ENCODE peak calls at places on chromosomes 16 and 17, in four cellular contexts. T, B, L and N are unnamed samples.

GRCh38 chr17:29145289-29146058 is 34.7 kb downstream of the MYO18A start:
- DNase-seq in T (no peak), B (peak), L (peak), N (no peak)

GRCh38 chr16:59463776-59464175 is 729.7 kb upstream of the GOT2 start:
- DNase-seq in T (no peak), B (peak), L (no peak), N (peak)

GRCh38 chr17:29855686-29856085 is 74.3 kb downstream of the SSH2 start:
- DNase-seq in T (no peak), B (no peak), L (no peak), N (no peak)

GRCh38 chr17:3974138-3974687 is 10.0 kb upstream of the ATP2A3 start:
- DNase-seq in T (no peak), B (no peak), L (no peak), N (no peak)

GRCh38 chr16:77555101-77555500 is 120.3 kb upstream of the ADAMTS18 start:
- DNase-seq in T (no peak), B (no peak), L (no peak), N (no peak)

GRCh38 chr16:11256657-11257130 is 690 bp upstream of the SOCS1 start:
- DNase-seq in T (no peak), B (peak), L (peak), N (peak)

GRCh38 chr17:3944485-3945388 is 19.5 kb downstream of the ATP2A3 start:
- DNase-seq in T (no peak), B (no peak), L (peak), N (peak)

GRCh38 chr16:55494994-55495421 is 13.9 kb upstream of the LPCAT2 start:
- DNase-seq in T (no peak), B (peak), L (peak), N (peak)

GRCh38 chr16:66484453-66485213 is 57.5 kb downstream of the BEAN1 start:
- DNase-seq in T (no peak), B (no peak), L (no peak), N (no peak)

GRCh38 chr16:80300876-80301275 is 239.9 kb upstream of the DYNLRB2 start:
- DNase-seq in T (no peak), B (peak), L (no peak), N (no peak)

GRCh38 chr16:47927330-47927729 is 228.5 kb downstream of the ABCC12 start:
- DNase-seq in T (no peak), B (peak), L (no peak), N (no peak)

GRCh38 chr16:70662991-70663523 is 16.7 kb downstream of the IL34 start:
- DNase-seq in T (no peak), B (no peak), L (no peak), N (no peak)

GRCh38 chr16:83958842-83959565 is 6.0 kb downstream of the OSGIN1 start:
- DNase-seq in T (no peak), B (no peak), L (no peak), N (no peak)

GRCh38 chr17:81471804-81472456 is 40.7 kb downstream of the ACTG1 start:
- DNase-seq in T (no peak), B (no peak), L (peak), N (peak)

GRCh38 chr16:50204426-50205108 is 51.5 kb downstream of the TENT4B start:
- DNase-seq in T (no peak), B (no peak), L (no peak), N (no peak)

GRCh38 chr16:50210266-50211038 is 55.9 kb upstream of the ADCY7 start:
- DNase-seq in T (no peak), B (peak), L (peak), N (no peak)

GRCh38 chr16:50209548-50210265 is 56.6 kb downstream of the TENT4B start:
- DNase-seq in T (no peak), B (no peak), L (no peak), N (no peak)

GRCh38 chr16:50207652-50208051 is 54.5 kb downstream of the TENT4B start:
- DNase-seq in T (no peak), B (no peak), L (no peak), N (no peak)

DNA sequence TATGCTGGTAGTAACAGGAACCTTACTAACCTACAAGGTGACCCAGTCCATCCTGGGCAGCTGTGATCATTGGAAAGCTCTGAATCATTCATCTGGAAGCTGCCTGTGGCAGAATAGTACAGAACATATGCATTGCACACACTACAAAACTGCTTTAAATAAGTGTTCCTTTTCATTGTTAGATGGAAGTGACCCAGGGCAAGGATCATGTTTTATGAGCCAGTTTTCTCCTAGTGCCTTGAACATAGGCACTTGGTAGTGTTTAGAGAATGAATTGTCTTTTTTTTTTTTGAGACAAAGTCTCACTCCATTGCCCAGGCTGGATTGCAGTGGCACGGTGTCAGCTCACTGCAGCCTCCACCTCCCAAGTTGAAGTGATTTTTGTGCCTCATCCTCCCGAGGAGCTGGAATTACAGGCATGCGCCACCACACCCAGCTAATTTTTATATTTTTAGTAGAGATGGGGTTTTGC is 55.4 kb downstream of the TENT4B start:
- DNase-seq in T (no peak), B (peak), L (no peak), N (peak)
- H3K27ac ChIP-seq in T (no peak), B (no peak), L (no peak), N (peak)

GRCh38 chr17:12040478-12040877 is 19.8 kb downstream of the MAP2K4 start:
- DNase-seq in T (no peak), B (peak), L (no peak), N (peak)
- H3K27ac ChIP-seq in T (no peak), B (no peak), L (no peak), N (no peak)

DNA sequence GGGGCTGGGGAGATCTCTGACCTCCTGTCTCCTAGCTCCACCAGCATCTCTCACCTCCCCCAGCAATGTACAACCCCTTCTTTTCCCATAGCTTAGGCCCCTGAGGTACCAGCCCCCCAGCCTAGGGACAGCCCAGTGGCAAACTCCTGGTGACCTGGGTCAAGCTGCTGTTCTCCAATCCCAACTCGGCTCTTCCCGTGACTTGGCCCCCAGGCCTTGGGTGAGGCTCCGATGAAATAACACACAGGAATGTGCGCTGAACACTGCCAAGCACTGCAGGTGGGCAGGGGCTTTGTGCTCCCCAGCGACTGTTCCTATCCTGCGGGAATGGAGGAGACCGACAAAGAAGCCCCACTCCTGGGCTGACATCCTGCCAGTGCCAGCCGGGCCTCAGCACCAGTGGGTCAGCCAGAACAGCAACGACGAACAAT is 63.7 kb upstream of the AMZ2 start:
- DNase-seq in T (no peak), B (peak), L (no peak), N (peak)
- H3K27ac ChIP-seq in T (peak), B (no peak), L (no peak), N (no peak)

DNA sequence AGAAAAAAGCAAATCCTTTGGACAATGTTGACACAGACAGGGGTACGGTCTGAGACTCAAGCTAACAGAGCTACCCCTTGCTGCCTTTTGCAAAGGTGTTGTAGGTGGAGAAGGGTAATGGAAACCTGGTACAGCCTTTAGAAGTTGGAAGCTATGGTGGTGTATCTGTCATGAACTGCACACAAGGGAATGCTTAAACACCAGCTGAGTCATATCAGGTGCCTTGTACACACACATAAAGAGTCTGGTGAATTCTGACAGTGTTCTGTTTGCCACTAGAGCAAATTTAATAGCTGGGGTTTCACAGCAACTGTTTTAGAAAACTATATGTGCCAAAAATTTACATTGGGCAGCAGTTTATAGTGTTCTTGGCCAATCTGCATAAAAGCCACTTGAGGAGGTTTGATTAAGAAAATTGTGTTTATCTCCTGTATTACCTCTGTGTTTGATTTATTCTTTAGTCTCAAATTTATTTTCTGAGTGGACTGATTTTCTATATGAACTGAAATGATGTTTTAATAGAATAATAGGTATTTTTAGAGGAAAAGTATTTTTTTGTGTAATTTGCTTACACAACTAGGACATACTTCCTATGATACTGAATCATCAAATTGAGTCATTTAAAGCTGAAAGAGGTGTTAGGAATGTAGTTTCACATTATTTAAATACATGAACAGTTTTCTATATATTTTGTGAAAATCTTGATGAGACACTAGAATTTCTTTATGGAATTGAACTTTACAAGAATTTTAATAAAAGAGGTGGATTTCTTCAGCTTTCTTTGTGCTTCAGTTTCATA is 136.9 kb downstream of the MAP2K6 start:
- DNase-seq in T (no peak), B (peak), L (no peak), N (peak)
- H3K27ac ChIP-seq in T (no peak), B (no peak), L (no peak), N (no peak)